ENCODE peak calls at places on chromosomes 11 and 22, in seven cellular contexts. B is breast epithelium; N is cardiac muscle cell; P is AG04450; R is HL-60; H is effector memory CD4-positive, alpha-beta T cell; A is right lobe of liver. W is an unnamed sample.

GRCh38 chr11:6629892-6630631 is 10.8 kb upstream of the TPP1 start:
- DNase-seq in B (no peak), N (peak), P (no peak), R (no peak), H (no peak), A (no peak), W (no peak)

GRCh38 chr22:45917146-45917545 is 59.8 kb downstream of the WNT7B start:
- DNase-seq in B (no peak), N (no peak), P (no peak), R (no peak), H (no peak), A (no peak), W (no peak)

GRCh38 chr11:125070699-125071254 is 7.7 kb downstream of the SLC37A2 start:
- DNase-seq in B (peak), N (no peak), P (no peak), R (peak), H (no peak), A (peak), W (no peak)

GRCh38 chr11:125170406-125171031 is 6.0 kb downstream of the PKNOX2 start:
- DNase-seq in B (no peak), N (peak), P (peak), R (no peak), H (no peak), A (no peak), W (no peak)

GRCh38 chr11:2219318-2220017 is 47.9 kb upstream of the TH start:
- DNase-seq in B (peak), N (no peak), P (no peak), R (no peak), H (no peak), A (no peak), W (no peak)

GRCh38 chr11:113240790-113241189 is 73.6 kb upstream of the TTC12 start:
- DNase-seq in B (no peak), N (no peak), P (no peak), R (no peak), H (no peak), A (no peak), W (no peak)

GRCh38 chr11:113159967-113160621 is 154.3 kb upstream of the TTC12 start:
- DNase-seq in B (no peak), N (peak), P (no peak), R (no peak), H (no peak), A (no peak), W (no peak)

GRCh38 chr11:11545285-11546275 is 76.2 kb downstream of the GALNT18 start:
- DNase-seq in B (no peak), N (no peak), P (no peak), R (no peak), H (no peak), A (no peak), W (no peak)

GRCh38 chr11:2665747-2666710 is 33.8 kb downstream of the KCNQ1OT1 start:
- DNase-seq in B (peak), N (peak), P (no peak), R (no peak), H (no peak), A (no peak), W (no peak)

GRCh38 chr11:116175707-116176106 is 597.1 kb downstream of the BUD13 start:
- DNase-seq in B (no peak), N (no peak), P (no peak), R (no peak), H (no peak), A (no peak), W (no peak)

GRCh38 chr11:104163100-104164027 is 583 bp downstream of the PDGFD start:
- DNase-seq in B (peak), N (peak), P (no peak), R (peak), H (no peak), A (no peak), W (no peak)

GRCh38 chr11:78798567-78799170 is 224.0 kb upstream of the NARS2 start:
- DNase-seq in B (no peak), N (peak), P (no peak), R (peak), H (no peak), A (peak), W (peak)

GRCh38 chr11:75547617-75548054 is 14.4 kb upstream of the SERPINH1 start:
- DNase-seq in B (peak), N (peak), P (no peak), R (no peak), H (no peak), A (peak), W (peak)

GRCh38 chr22:45335021-45335818 is 25.5 kb downstream of the FAM118A start:
- DNase-seq in B (peak), N (peak), P (no peak), R (no peak), H (no peak), A (peak), W (no peak)

GRCh38 chr11:113419426-113420003 is 31.9 kb downstream of the ANKK1 start:
- DNase-seq in B (no peak), N (peak), P (no peak), R (no peak), H (no peak), A (no peak), W (no peak)

GRCh38 chr11:20840341-20840740 is 171.0 kb downstream of the NELL1 start:
- DNase-seq in B (peak), N (peak), P (no peak), R (no peak), H (no peak), A (no peak), W (no peak)

GRCh38 chr11:2678396-2678795 is 21.4 kb downstream of the KCNQ1OT1 start:
- DNase-seq in B (no peak), N (no peak), P (no peak), R (no peak), H (no peak), A (no peak), W (no peak)

GRCh38 chr11:116459233-116459632 is 313.6 kb downstream of the BUD13 start:
- DNase-seq in B (no peak), N (peak), P (no peak), R (no peak), H (no peak), A (no peak), W (no peak)

GRCh38 chr11:104090767-104091166 is 54.3 kb downstream of the DDI1 start:
- DNase-seq in B (no peak), N (no peak), P (no peak), R (no peak), H (no peak), A (no peak), W (no peak)

GRCh38 chr11:32318071-32318815 is 117.1 kb downstream of the WT1 start:
- DNase-seq in B (no peak), N (no peak), P (no peak), R (no peak), H (no peak), A (no peak), W (no peak)

GRCh38 chr11:15101072-15101701 is 13.5 kb upstream of the INSC start:
- DNase-seq in B (no peak), N (peak), P (peak), R (peak), H (peak), A (peak), W (peak)

GRCh38 chr22:24090581-24090980 is 79.5 kb downstream of the CABIN1 start:
- DNase-seq in B (no peak), N (no peak), P (no peak), R (no peak), H (no peak), A (no peak), W (no peak)

GRCh38 chr11:114027941-114028340 is 31.6 kb upstream of the ZBTB16 start:
- DNase-seq in B (no peak), N (no peak), P (no peak), R (no peak), H (no peak), A (no peak), W (no peak)

GRCh38 chr11:117868815-117869642 is 7.4 kb downstream of the FXYD6 start:
- DNase-seq in B (no peak), N (no peak), P (no peak), R (no peak), H (no peak), A (no peak), W (no peak)

GRCh38 chr22:30408388-30409101 is 11.7 kb downstream of the SEC14L2 start:
- DNase-seq in B (no peak), N (no peak), P (no peak), R (no peak), H (no peak), A (no peak), W (no peak)

GRCh38 chr11:11396290-11397042 is 43.4 kb upstream of the CSNK2A3 start:
- DNase-seq in B (no peak), N (no peak), P (peak), R (no peak), H (no peak), A (no peak), W (no peak)

GRCh38 chr11:70397336-70397982 is 870 bp upstream of the CTTN start:
- DNase-seq in B (no peak), N (peak), P (no peak), R (peak), H (no peak), A (no peak), W (no peak)

GRCh38 chr11:62143727-62144126 is 19.9 kb downstream of the INCENP start:
- DNase-seq in B (peak), N (no peak), P (no peak), R (no peak), H (no peak), A (no peak), W (no peak)

GRCh38 chr11:123601136-123601535 is 53.3 kb downstream of the SCN3B start:
- DNase-seq in B (no peak), N (no peak), P (no peak), R (no peak), H (no peak), A (no peak), W (no peak)

GRCh38 chr11:42631223-42631843 is 680.5 kb upstream of the API5 start:
- DNase-seq in B (no peak), N (peak), P (no peak), R (no peak), H (no peak), A (no peak), W (peak)

GRCh38 chr22:17867160-17867785 is 93.0 kb upstream of the BID start:
- DNase-seq in B (peak), N (no peak), P (no peak), R (peak), H (no peak), A (no peak), W (peak)

GRCh38 chr11:119774180-119774763 is 45.3 kb upstream of the NECTIN1 start:
- DNase-seq in B (no peak), N (peak), P (no peak), R (no peak), H (no peak), A (no peak), W (no peak)

GRCh38 chr11:44000731-44001130 is 47.0 kb upstream of the ACCSL start:
- DNase-seq in B (no peak), N (no peak), P (no peak), R (no peak), H (no peak), A (no peak), W (no peak)

GRCh38 chr11:57276169-57276854 is 39.3 kb upstream of the APLNR start:
- DNase-seq in B (no peak), N (no peak), P (no peak), R (no peak), H (no peak), A (no peak), W (no peak)

GRCh38 chr11:2451916-2452694 is 7.3 kb downstream of the KCNQ1 start:
- DNase-seq in B (no peak), N (no peak), P (no peak), R (no peak), H (no peak), A (peak), W (no peak)

GRCh38 chr11:10377182-10377581 is 72.3 kb downstream of the ADM start:
- DNase-seq in B (no peak), N (no peak), P (no peak), R (no peak), H (no peak), A (no peak), W (no peak)

GRCh38 chr11:10379433-10379832 is 74.6 kb downstream of the ADM start:
- DNase-seq in B (no peak), N (no peak), P (no peak), R (no peak), H (no peak), A (no peak), W (no peak)

GRCh38 chr11:10379871-10380568 is 75.0 kb upstream of the AMPD3 start:
- DNase-seq in B (peak), N (no peak), P (no peak), R (no peak), H (no peak), A (no peak), W (no peak)

GRCh38 chr11:10379022-10379421 is 74.1 kb downstream of the ADM start:
- DNase-seq in B (no peak), N (peak), P (no peak), R (no peak), H (no peak), A (no peak), W (no peak)

DNA sequence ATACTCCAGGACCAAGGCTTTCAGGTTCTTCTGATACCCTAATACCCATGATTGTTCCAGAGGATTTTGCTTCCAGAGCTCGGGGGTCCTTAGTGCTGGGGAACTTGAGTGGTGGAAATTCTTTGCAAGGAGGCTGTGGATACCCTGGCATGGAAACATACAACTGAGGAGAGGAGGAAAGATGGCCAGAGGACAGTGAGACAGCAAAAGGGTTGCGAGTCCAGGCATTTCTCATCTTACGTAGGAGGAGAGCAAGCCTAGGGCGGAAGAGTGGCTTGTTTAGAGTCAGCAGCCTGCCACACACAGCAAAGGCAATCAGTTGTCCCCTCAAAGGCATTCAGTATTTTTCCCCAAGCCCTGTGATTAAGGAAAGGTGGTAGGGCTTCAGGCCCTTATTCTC is 73.5 kb downstream of the ADM start:
- DNase-seq in B (no peak), N (no peak), P (no peak), R (no peak), H (no peak), A (no peak), W (no peak)
- H3K27ac ChIP-seq in B (peak), N (no peak), P (no peak), R (no peak), H (no peak), A (no peak), W (no peak)

GRCh38 chr22:42931421-42932196 is 74.5 kb upstream of the ARFGAP3 start:
- DNase-seq in B (no peak), N (no peak), P (no peak), R (peak), H (no peak), A (no peak), W (no peak)

GRCh38 chr22:42933783-42934144 is 76.7 kb upstream of the ARFGAP3 start:
- DNase-seq in B (no peak), N (no peak), P (peak), R (peak), H (no peak), A (no peak), W (no peak)

GRCh38 chr22:42932197-42932519 is 75.1 kb upstream of the ARFGAP3 start:
- DNase-seq in B (no peak), N (no peak), P (no peak), R (no peak), H (no peak), A (no peak), W (no peak)

GRCh38 chr22:42934338-42934737 is 77.3 kb upstream of the ARFGAP3 start:
- DNase-seq in B (no peak), N (no peak), P (no peak), R (no peak), H (no peak), A (no peak), W (no peak)

GRCh38 chr22:42932857-42933782 is 76.0 kb upstream of the ARFGAP3 start:
- DNase-seq in B (no peak), N (no peak), P (no peak), R (peak), H (no peak), A (no peak), W (no peak)
- H3K27ac ChIP-seq in B (peak), N (peak), P (peak), R (peak), H (no peak), A (no peak), W (peak)

GRCh38 chr11:111297696-111298095 is 650 bp upstream of the POU2AF3 start:
- DNase-seq in B (no peak), N (no peak), P (no peak), R (no peak), H (no peak), A (no peak), W (no peak)

GRCh38 chr11:111300569-111300968 is 2.2 kb downstream of the POU2AF3 start:
- DNase-seq in B (no peak), N (no peak), P (no peak), R (no peak), H (no peak), A (no peak), W (no peak)

GRCh38 chr11:111298466-111299110 is at the start of gene POU2AF3:
- DNase-seq in B (no peak), N (no peak), P (no peak), R (no peak), H (no peak), A (no peak), W (no peak)

GRCh38 chr11:111301004-111301839 is 2.9 kb downstream of the POU2AF3 start:
- DNase-seq in B (no peak), N (no peak), P (no peak), R (no peak), H (no peak), A (peak), W (no peak)

GRCh38 chr11:111299111-111300026 is 1.0 kb downstream of the POU2AF3 start:
- DNase-seq in B (peak), N (peak), P (no peak), R (no peak), H (no peak), A (peak), W (peak)
- H3K27ac ChIP-seq in B (peak), N (no peak), P (no peak), R (no peak), H (no peak), A (no peak), W (peak)

DNA sequence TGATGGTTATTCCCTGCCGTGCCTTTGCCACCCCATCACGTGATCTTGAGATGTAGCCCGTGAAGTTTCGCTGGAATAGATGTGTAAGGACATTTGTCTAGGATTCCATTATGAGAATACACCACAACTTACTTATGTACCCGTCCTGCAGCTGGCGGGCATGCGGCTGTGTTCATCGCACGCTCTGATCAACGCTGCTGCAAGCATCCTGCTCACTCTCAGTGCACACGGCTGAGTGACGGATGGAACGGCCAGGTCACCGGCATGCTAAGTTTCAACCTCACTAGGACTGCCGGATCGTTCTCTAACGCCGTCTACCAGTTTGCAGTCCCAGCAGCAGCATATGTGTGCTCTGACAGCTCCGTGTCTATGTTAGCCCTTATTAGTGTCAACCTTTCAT is 44.6 kb downstream of the APOL1 start:
- DNase-seq in B (no peak), N (no peak), P (no peak), R (no peak), H (no peak), A (no peak), W (no peak)
- H3K27ac ChIP-seq in B (peak), N (no peak), P (no peak), R (no peak), H (no peak), A (no peak), W (no peak)

GRCh38 chr11:130177782-130178181 is 18.2 kb downstream of the ST14 start:
- DNase-seq in B (no peak), N (no peak), P (no peak), R (no peak), H (no peak), A (no peak), W (no peak)
- H3K27ac ChIP-seq in B (no peak), N (no peak), P (no peak), R (no peak), H (no peak), A (no peak), W (no peak)

DNA sequence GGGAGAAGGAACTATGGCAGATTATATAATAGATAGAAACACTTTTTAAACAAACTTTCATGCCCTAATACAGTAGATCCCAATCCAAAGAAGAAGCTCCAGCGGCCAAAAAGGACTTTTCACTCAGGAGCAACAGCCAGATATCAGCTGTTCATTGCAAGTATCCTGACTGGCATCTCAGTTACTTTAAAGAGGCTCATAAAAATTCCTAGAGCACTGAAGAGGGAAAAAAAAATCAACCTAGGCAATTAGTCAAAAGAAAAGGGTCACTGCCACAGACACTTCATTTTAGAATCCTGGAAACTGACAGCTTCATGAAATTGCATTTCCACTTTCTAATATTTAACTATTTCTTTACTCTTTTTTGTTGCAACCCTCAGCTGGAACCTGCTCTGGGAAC is 170.6 kb upstream of the SOX6 start:
- DNase-seq in B (no peak), N (no peak), P (no peak), R (no peak), H (no peak), A (no peak), W (no peak)
- H3K27ac ChIP-seq in B (no peak), N (no peak), P (no peak), R (no peak), H (no peak), A (no peak), W (no peak)

DNA sequence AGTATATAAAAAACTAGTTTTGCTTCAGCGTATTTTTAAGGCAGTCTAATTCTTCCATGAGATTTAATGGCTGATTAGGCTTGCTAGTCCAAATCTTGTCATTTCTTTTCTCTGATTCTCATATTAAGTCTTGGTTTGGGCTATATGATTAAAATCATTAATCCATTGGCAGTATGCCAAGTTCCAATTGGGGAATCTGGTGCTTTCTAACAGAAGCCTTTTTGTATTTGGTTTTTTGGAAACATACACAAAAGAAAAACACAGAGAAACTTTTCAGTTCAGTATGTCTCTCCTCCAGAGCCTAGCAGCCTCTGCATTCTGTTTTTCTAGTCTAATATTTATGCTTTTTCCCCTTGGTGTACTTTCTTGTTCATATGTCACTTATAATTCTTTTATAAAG is 37.9 kb downstream of the SWAP70 start:
- DNase-seq in B (no peak), N (no peak), P (no peak), R (no peak), H (no peak), A (no peak), W (no peak)
- H3K27ac ChIP-seq in B (peak), N (no peak), P (no peak), R (no peak), H (no peak), A (no peak), W (peak)

DNA sequence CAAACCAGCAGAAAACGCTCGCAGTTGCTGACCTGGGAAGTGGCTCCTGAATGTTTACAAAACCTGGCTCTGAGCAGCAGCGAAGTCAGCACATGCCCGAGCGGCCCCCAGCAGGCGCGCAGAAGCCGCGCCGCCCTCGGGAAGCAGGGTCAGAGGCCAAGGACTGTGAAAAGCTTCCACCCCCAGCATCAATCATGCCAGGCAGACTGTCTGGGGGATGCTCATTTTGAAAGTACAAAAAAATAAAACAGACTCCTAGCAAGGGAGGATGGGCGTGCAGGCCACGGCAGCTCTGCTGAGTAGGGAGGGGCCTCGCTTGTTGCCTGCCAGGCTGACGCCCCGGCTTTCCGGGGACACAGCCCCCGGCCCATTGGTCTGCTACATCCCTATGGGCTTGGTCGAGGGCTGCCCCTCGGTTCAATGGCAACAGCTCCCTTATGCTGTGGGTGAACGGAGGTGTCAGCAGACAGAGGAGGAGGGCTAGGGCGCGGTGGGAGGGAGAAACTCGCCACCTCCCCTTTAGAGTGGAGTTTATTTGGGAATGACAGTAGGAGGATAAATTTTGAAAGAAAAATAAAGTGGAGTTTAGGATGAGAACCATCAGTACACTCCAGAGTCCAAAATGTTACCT is 37.7 kb upstream of the GNB1L start:
- DNase-seq in B (no peak), N (no peak), P (no peak), R (no peak), H (no peak), A (no peak), W (no peak)
- H3K27ac ChIP-seq in B (peak), N (no peak), P (peak), R (peak), H (peak), A (no peak), W (no peak)

W was measured in substantia nigra.